ENCODE peak calls at places on chromosomes 6 and 20, in seven cellular contexts. S, E, Q, G, J, A and F are unnamed samples.

GRCh38 chr6:111720931-111721496 is 115.3 kb upstream of the TRAF3IP2 start:
- DNase-seq in S (no peak), E (no peak), Q (no peak), G (no peak), J (no peak), A (no peak), F (no peak)

GRCh38 chr6:89984926-89985743 is 90.9 kb downstream of the GJA10 start:
- DNase-seq in S (no peak), E (no peak), Q (peak), G (no peak), J (peak), A (no peak), F (no peak)

GRCh38 chr20:6282642-6283041 is 159.8 kb upstream of the FERMT1 start:
- DNase-seq in S (no peak), E (no peak), Q (no peak), G (no peak), J (no peak), A (no peak), F (no peak)

GRCh38 chr6:116971959-116972358 is 94.9 kb downstream of the RFX6 start:
- DNase-seq in S (no peak), E (no peak), Q (peak), G (peak), J (peak), A (no peak), F (no peak)

GRCh38 chr6:157592566-157592965 is 211.6 kb downstream of the ZDHHC14 start:
- DNase-seq in S (no peak), E (no peak), Q (no peak), G (no peak), J (no peak), A (no peak), F (no peak)

GRCh38 chr20:41300383-41300782 is 17.1 kb downstream of the ZHX3 start:
- DNase-seq in S (no peak), E (no peak), Q (no peak), G (no peak), J (no peak), A (no peak), F (no peak)

GRCh38 chr20:47334022-47334551 is 22.4 kb downstream of the ZMYND8 start:
- DNase-seq in S (no peak), E (no peak), Q (peak), G (no peak), J (peak), A (no peak), F (no peak)

GRCh38 chr6:43687437-43688347 is at the start of gene MRPS18A:
- DNase-seq in S (no peak), E (peak), Q (peak), G (peak), J (peak), A (peak), F (peak)

GRCh38 chr6:170435766-170436165 is 117.3 kb downstream of the PSMB1 start:
- DNase-seq in S (no peak), E (no peak), Q (no peak), G (no peak), J (no peak), A (no peak), F (no peak)